ENCODE peak calls at places on chromosomes 12 and 14, in nine cellular contexts. One of them, this sample, is unnamed. For H3K4me1, the result is how much of the 10 kb centered on the place peaks cover.

GRCh38 chr12:132475304-132476037 is 14.5 kb upstream of the FBRSL1 start:
- DNase-seq in HCT116: no peak
- DNase-seq in A549: peak
- DNase-seq in Caco-2: no peak
- DNase-seq in mesendoderm: no peak
- DNase-seq in testis: no peak
- DNase-seq in HepG2: no peak
- DNase-seq in fibroblast of lung: no peak
- DNase-seq in mesenchymal stem cell: no peak
- DNase-seq in this sample: no peak

GRCh38 chr12:127811988-127812387 is 455.0 kb upstream of the TMEM132C start:
- DNase-seq in testis: no peak
- DNase-seq in A549: no peak
- DNase-seq in fibroblast of lung: peak
- DNase-seq in HepG2: no peak
- DNase-seq in mesendoderm: peak
- DNase-seq in Caco-2: no peak
- DNase-seq in HCT116: no peak
- DNase-seq in mesenchymal stem cell: peak
- DNase-seq in this sample: peak

GRCh38 chr14:99041141-99041819 is 230.7 kb downstream of the BCL11B start:
- DNase-seq in Caco-2: no peak
- DNase-seq in A549: no peak
- DNase-seq in mesenchymal stem cell: no peak
- DNase-seq in fibroblast of lung: peak
- DNase-seq in mesendoderm: no peak
- DNase-seq in HCT116: no peak
- DNase-seq in testis: no peak
- DNase-seq in HepG2: no peak
- DNase-seq in this sample: peak

GRCh38 chr12:115466076-115466475 is 782.1 kb upstream of the TBX3 start:
- DNase-seq in HepG2: no peak
- DNase-seq in fibroblast of lung: peak
- DNase-seq in HCT116: no peak
- DNase-seq in Caco-2: no peak
- DNase-seq in mesenchymal stem cell: no peak
- DNase-seq in testis: no peak
- DNase-seq in A549: no peak
- DNase-seq in mesendoderm: no peak
- DNase-seq in this sample: no peak

GRCh38 chr12:3201741-3202500 is 124.7 kb downstream of the TSPAN9 start:
- DNase-seq in A549: no peak
- DNase-seq in mesenchymal stem cell: no peak
- DNase-seq in HCT116: no peak
- DNase-seq in fibroblast of lung: no peak
- DNase-seq in testis: no peak
- DNase-seq in mesendoderm: no peak
- DNase-seq in HepG2: no peak
- DNase-seq in Caco-2: no peak
- DNase-seq in this sample: peak

GRCh38 chr12:127149226-127149964 is 1117.6 kb upstream of the TMEM132C start:
- DNase-seq in Caco-2: no peak
- DNase-seq in A549: no peak
- DNase-seq in mesendoderm: no peak
- DNase-seq in HepG2: no peak
- DNase-seq in mesenchymal stem cell: peak
- DNase-seq in testis: no peak
- DNase-seq in HCT116: no peak
- DNase-seq in fibroblast of lung: peak
- DNase-seq in this sample: no peak

GRCh38 chr12:77591959-77592358 is 238.7 kb upstream of the NAV3 start:
- DNase-seq in testis: no peak
- DNase-seq in fibroblast of lung: no peak
- DNase-seq in Caco-2: peak
- DNase-seq in HepG2: no peak
- DNase-seq in A549: no peak
- DNase-seq in HCT116: no peak
- DNase-seq in mesendoderm: peak
- DNase-seq in mesenchymal stem cell: no peak
- DNase-seq in this sample: peak

GRCh38 chr12:12338528-12339168 is 11.4 kb downstream of the MANSC1 start:
- DNase-seq in Caco-2: no peak
- DNase-seq in HCT116: no peak
- DNase-seq in A549: no peak
- DNase-seq in mesendoderm: no peak
- DNase-seq in fibroblast of lung: peak
- DNase-seq in HepG2: no peak
- DNase-seq in mesenchymal stem cell: no peak
- DNase-seq in testis: no peak
- DNase-seq in this sample: no peak

GRCh38 chr14:102450206-102451063 is 59.1 kb downstream of the ANKRD9 start:
- DNase-seq in mesendoderm: no peak
- DNase-seq in A549: no peak
- DNase-seq in HCT116: no peak
- DNase-seq in HepG2: no peak
- DNase-seq in fibroblast of lung: no peak
- DNase-seq in mesenchymal stem cell: no peak
- DNase-seq in Caco-2: no peak
- DNase-seq in testis: no peak
- DNase-seq in this sample: no peak

GRCh38 chr12:26939192-26939832 is 1.0 kb downstream of the FGFR1OP2 start:
- DNase-seq in Caco-2: no peak
- DNase-seq in fibroblast of lung: peak
- DNase-seq in HepG2: no peak
- DNase-seq in mesenchymal stem cell: peak
- DNase-seq in A549: no peak
- DNase-seq in HCT116: no peak
- DNase-seq in mesendoderm: no peak
- DNase-seq in testis: no peak
- DNase-seq in this sample: no peak

GRCh38 chr12:72729451-72730010 is 457.4 kb downstream of the TRHDE start:
- DNase-seq in A549: no peak
- DNase-seq in testis: no peak
- DNase-seq in mesenchymal stem cell: no peak
- DNase-seq in fibroblast of lung: no peak
- DNase-seq in HepG2: no peak
- DNase-seq in mesendoderm: no peak
- DNase-seq in Caco-2: no peak
- DNase-seq in HCT116: no peak
- DNase-seq in this sample: no peak

GRCh38 chr14:53924754-53925153 is 31.9 kb downstream of the BMP4 start:
- DNase-seq in HepG2: peak
- DNase-seq in mesendoderm: no peak
- DNase-seq in fibroblast of lung: peak
- DNase-seq in HCT116: peak
- DNase-seq in mesenchymal stem cell: peak
- DNase-seq in A549: peak
- DNase-seq in Caco-2: no peak
- DNase-seq in testis: no peak
- DNase-seq in this sample: no peak

GRCh38 chr14:105281354-105282097 is 19.3 kb downstream of the BRF1 start:
- DNase-seq in HepG2: peak
- DNase-seq in mesenchymal stem cell: peak
- DNase-seq in Caco-2: peak
- DNase-seq in testis: peak
- DNase-seq in HCT116: no peak
- DNase-seq in mesendoderm: peak
- DNase-seq in fibroblast of lung: peak
- DNase-seq in A549: peak
- DNase-seq in this sample: peak

GRCh38 chr14:35122696-35123387 is 490 bp downstream of the PRORP start:
- DNase-seq in Caco-2: no peak
- DNase-seq in testis: no peak
- DNase-seq in fibroblast of lung: peak
- DNase-seq in HCT116: no peak
- DNase-seq in A549: no peak
- DNase-seq in HepG2: peak
- DNase-seq in mesenchymal stem cell: peak
- DNase-seq in mesendoderm: peak
- DNase-seq in this sample: peak

GRCh38 chr14:35121026-35121886 is 534 bp downstream of the PPP2R3C start:
- DNase-seq in A549: no peak
- DNase-seq in mesenchymal stem cell: peak
- DNase-seq in Caco-2: no peak
- DNase-seq in fibroblast of lung: peak
- DNase-seq in HCT116: no peak
- DNase-seq in testis: peak
- DNase-seq in HepG2: no peak
- DNase-seq in mesendoderm: no peak
- DNase-seq in this sample: peak

GRCh38 chr14:35123388-35123703 is 994 bp downstream of the PRORP start:
- DNase-seq in fibroblast of lung: no peak
- DNase-seq in mesendoderm: no peak
- DNase-seq in HCT116: no peak
- DNase-seq in A549: no peak
- DNase-seq in testis: no peak
- DNase-seq in HepG2: no peak
- DNase-seq in mesenchymal stem cell: no peak
- DNase-seq in Caco-2: no peak
- DNase-seq in this sample: no peak

GRCh38 chr14:35121887-35122695 is at the start of the genes PPP2R3C and PRORP:
- DNase-seq in Caco-2: peak
- DNase-seq in mesendoderm: peak
- DNase-seq in A549: peak
- DNase-seq in HepG2: peak
- DNase-seq in testis: peak
- DNase-seq in HCT116: peak
- DNase-seq in mesenchymal stem cell: peak
- DNase-seq in fibroblast of lung: peak
- DNase-seq in this sample: peak

DNA sequence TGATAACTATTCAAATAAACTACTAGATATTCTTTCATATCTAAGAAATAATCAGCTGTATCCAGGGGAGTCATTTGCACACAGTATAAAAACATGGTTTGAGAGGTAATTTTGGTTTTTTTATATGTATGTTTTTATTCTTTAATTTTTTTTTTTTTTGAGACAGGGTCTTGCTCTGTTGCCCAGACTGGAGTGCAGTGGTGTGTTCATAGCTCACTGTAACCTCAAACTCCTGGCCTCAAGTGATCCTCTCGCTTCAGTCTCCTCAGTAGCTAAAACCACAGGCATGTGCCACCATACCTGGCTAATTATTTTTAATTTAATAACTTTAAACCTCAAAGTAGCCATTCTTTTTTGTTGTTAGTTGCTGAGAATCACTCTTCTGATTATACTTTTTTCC is 1.8 kb downstream of the PRORP start:
- DNase-seq in mesendoderm: no peak
- DNase-seq in Caco-2: no peak
- DNase-seq in mesenchymal stem cell: no peak
- DNase-seq in testis: no peak
- DNase-seq in fibroblast of lung: no peak
- DNase-seq in A549: no peak
- DNase-seq in HCT116: no peak
- DNase-seq in HepG2: no peak
- DNase-seq in this sample: no peak
- H3K4me1 ChIP-seq in mesendoderm: under half
- H3K4me1 ChIP-seq in Caco-2: under half
- H3K4me1 ChIP-seq in mesenchymal stem cell: under half
- H3K4me1 ChIP-seq in testis: under half
- H3K4me1 ChIP-seq in fibroblast of lung: under half
- H3K4me1 ChIP-seq in A549: under half
- H3K4me1 ChIP-seq in HCT116: under half
- H3K4me1 ChIP-seq in HepG2: under half
- H3K4me1 ChIP-seq in this sample: under half

GRCh38 chr12:57216014-57216891 is at the start of gene NXPH4:
- DNase-seq in HCT116: no peak
- DNase-seq in mesendoderm: peak
- DNase-seq in HepG2: no peak
- DNase-seq in mesenchymal stem cell: no peak
- DNase-seq in testis: no peak
- DNase-seq in fibroblast of lung: no peak
- DNase-seq in A549: no peak
- DNase-seq in Caco-2: peak
- DNase-seq in this sample: peak
- H3K4me1 ChIP-seq in HCT116: under half
- H3K4me1 ChIP-seq in mesendoderm: under half
- H3K4me1 ChIP-seq in HepG2: under half
- H3K4me1 ChIP-seq in mesenchymal stem cell: under half
- H3K4me1 ChIP-seq in testis: under half
- H3K4me1 ChIP-seq in fibroblast of lung: under half
- H3K4me1 ChIP-seq in A549: under half
- H3K4me1 ChIP-seq in Caco-2: under half
- H3K4me1 ChIP-seq in this sample: under half

DNA sequence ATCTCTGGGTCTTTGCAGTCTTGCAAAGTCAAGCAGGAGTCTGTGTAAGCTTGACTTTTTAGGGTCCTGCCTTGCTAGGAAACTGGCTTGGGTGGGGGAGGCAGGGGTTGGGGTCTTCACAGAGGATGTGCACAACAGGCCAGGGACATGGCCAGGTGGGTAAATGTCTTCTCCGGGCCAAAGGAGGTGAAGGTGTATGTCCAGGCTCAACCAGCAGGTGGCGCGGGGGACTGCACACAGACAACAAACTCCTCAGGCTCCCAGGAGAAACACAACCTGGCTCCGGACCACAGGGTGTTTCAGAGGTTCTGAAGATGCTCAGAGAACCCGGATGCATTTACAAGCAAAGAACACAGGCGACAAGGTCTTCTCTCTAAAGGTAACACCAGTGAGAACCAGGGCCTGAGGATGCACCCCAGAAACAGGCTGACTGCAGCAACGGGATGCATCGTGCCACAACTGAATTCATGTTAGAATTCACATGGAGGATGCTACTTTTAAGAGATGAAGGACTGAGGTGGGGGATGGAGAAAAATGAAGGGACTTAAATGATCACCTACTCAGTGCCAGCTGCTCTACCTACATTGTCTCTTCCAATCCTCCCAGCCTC is 56.0 kb downstream of the PLEKHG3 start:
- DNase-seq in fibroblast of lung: peak
- DNase-seq in A549: peak
- DNase-seq in HCT116: peak
- DNase-seq in mesendoderm: peak
- DNase-seq in testis: peak
- DNase-seq in HepG2: peak
- DNase-seq in mesenchymal stem cell: peak
- DNase-seq in Caco-2: peak
- DNase-seq in this sample: peak
- H3K4me1 ChIP-seq in fibroblast of lung: under half
- H3K4me1 ChIP-seq in A549: half or more
- H3K4me1 ChIP-seq in HCT116: under half
- H3K4me1 ChIP-seq in mesendoderm: under half
- H3K4me1 ChIP-seq in testis: half or more
- H3K4me1 ChIP-seq in HepG2: under half
- H3K4me1 ChIP-seq in mesenchymal stem cell: half or more
- H3K4me1 ChIP-seq in Caco-2: half or more
- H3K4me1 ChIP-seq in this sample: under half

DNA sequence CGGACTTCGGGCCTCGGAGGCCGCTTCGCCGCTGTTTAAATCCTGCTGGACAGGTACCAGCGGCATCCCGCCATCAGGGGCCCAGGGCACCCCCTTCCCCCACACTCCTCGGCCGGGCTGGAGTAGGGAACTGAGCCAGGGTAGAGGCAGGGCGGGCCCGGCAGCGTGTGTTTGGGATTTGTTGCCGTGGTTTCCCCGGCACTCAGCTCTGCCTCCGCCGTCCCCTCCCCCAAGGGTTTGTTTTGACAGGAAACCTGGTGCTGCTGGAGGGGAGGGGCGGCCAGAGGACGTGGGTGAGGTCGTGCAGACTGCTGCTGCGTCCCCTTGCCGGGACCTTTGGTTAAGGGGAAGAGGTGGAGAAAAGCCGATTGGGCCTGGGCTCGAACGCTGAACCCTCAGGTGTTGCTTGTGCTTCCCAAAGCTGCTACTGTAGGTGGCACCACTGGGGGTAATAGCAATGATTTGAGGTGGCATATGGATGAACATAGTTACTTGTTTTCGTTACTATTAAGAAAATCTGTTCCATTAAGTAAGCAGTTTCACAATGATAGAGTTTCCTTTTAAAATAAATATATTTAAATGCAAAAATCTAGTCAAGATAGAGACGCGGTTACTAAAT is 778 bp downstream of the TCP11L2 start:
- DNase-seq in testis: peak
- DNase-seq in Caco-2: peak
- DNase-seq in HCT116: no peak
- DNase-seq in HepG2: peak
- DNase-seq in A549: peak
- DNase-seq in mesenchymal stem cell: peak
- DNase-seq in mesendoderm: peak
- DNase-seq in fibroblast of lung: peak
- DNase-seq in this sample: peak
- H3K4me1 ChIP-seq in testis: under half
- H3K4me1 ChIP-seq in Caco-2: under half
- H3K4me1 ChIP-seq in HCT116: under half
- H3K4me1 ChIP-seq in HepG2: half or more
- H3K4me1 ChIP-seq in A549: under half
- H3K4me1 ChIP-seq in mesenchymal stem cell: under half
- H3K4me1 ChIP-seq in mesendoderm: under half
- H3K4me1 ChIP-seq in fibroblast of lung: under half
- H3K4me1 ChIP-seq in this sample: under half